ENCODE peak calls at places on chromosomes 6 and 20, in seven cellular contexts. One of them, this sample, is unnamed. For H3K9me3, the result is how much of the 10 kb centered on the place peaks cover.

GRCh38 chr6:159679091-159680077 is 13.7 kb downstream of the SOD2 start:
- DNase-seq in PC-9: no peak
- DNase-seq in left ventricle myocardium inferior: no peak
- DNase-seq in endodermal cell: no peak
- DNase-seq in GM23248: peak
- DNase-seq in ovary: no peak
- DNase-seq in IMR-90: peak
- DNase-seq in this sample: no peak

GRCh38 chr6:112694986-112695385 is 347.9 kb downstream of the RFPL4B start:
- DNase-seq in ovary: no peak
- DNase-seq in IMR-90: no peak
- DNase-seq in PC-9: no peak
- DNase-seq in left ventricle myocardium inferior: no peak
- DNase-seq in GM23248: no peak
- DNase-seq in endodermal cell: no peak
- DNase-seq in this sample: no peak

GRCh38 chr6:165308926-165309731 is at the start of gene C6orf118:
- DNase-seq in left ventricle myocardium inferior: peak
- DNase-seq in IMR-90: peak
- DNase-seq in endodermal cell: peak
- DNase-seq in GM23248: peak
- DNase-seq in ovary: peak
- DNase-seq in PC-9: no peak
- DNase-seq in this sample: no peak

GRCh38 chr6:169665289-169665688 is 36.5 kb downstream of the WDR27 start:
- DNase-seq in PC-9: no peak
- DNase-seq in ovary: no peak
- DNase-seq in GM23248: no peak
- DNase-seq in IMR-90: no peak
- DNase-seq in endodermal cell: no peak
- DNase-seq in left ventricle myocardium inferior: no peak
- DNase-seq in this sample: no peak

GRCh38 chr20:46913329-46914044 is 18.8 kb downstream of the EYA2 start:
- DNase-seq in GM23248: no peak
- DNase-seq in ovary: no peak
- DNase-seq in IMR-90: no peak
- DNase-seq in PC-9: no peak
- DNase-seq in left ventricle myocardium inferior: no peak
- DNase-seq in endodermal cell: no peak
- DNase-seq in this sample: no peak

GRCh38 chr20:8583209-8584106 is 451.4 kb downstream of the PLCB1 start:
- DNase-seq in GM23248: no peak
- DNase-seq in ovary: no peak
- DNase-seq in PC-9: no peak
- DNase-seq in endodermal cell: no peak
- DNase-seq in IMR-90: peak
- DNase-seq in left ventricle myocardium inferior: no peak
- DNase-seq in this sample: no peak

GRCh38 chr20:57713951-57714350 is 4.1 kb upstream of the PMEPA1 start:
- DNase-seq in GM23248: no peak
- DNase-seq in endodermal cell: no peak
- DNase-seq in left ventricle myocardium inferior: no peak
- DNase-seq in PC-9: no peak
- DNase-seq in IMR-90: no peak
- DNase-seq in ovary: no peak
- DNase-seq in this sample: no peak

GRCh38 chr6:163331245-163331644 is 83.3 kb upstream of the QKI start:
- DNase-seq in ovary: no peak
- DNase-seq in GM23248: no peak
- DNase-seq in PC-9: no peak
- DNase-seq in left ventricle myocardium inferior: no peak
- DNase-seq in endodermal cell: peak
- DNase-seq in IMR-90: no peak
- DNase-seq in this sample: no peak

GRCh38 chr6:16949696-16950095 is 152.2 kb upstream of the STMND1 start:
- DNase-seq in ovary: no peak
- DNase-seq in PC-9: no peak
- DNase-seq in IMR-90: no peak
- DNase-seq in endodermal cell: no peak
- DNase-seq in GM23248: peak
- DNase-seq in left ventricle myocardium inferior: no peak
- DNase-seq in this sample: no peak

GRCh38 chr6:31658983-31659648 is 1.5 kb downstream of the C6orf47 start:
- DNase-seq in ovary: no peak
- DNase-seq in PC-9: no peak
- DNase-seq in endodermal cell: no peak
- DNase-seq in IMR-90: no peak
- DNase-seq in left ventricle myocardium inferior: no peak
- DNase-seq in GM23248: no peak
- DNase-seq in this sample: no peak

GRCh38 chr6:145749632-145750031 is 14.3 kb upstream of the EPM2A start:
- DNase-seq in endodermal cell: no peak
- DNase-seq in IMR-90: peak
- DNase-seq in left ventricle myocardium inferior: no peak
- DNase-seq in GM23248: peak
- DNase-seq in PC-9: no peak
- DNase-seq in ovary: no peak
- DNase-seq in this sample: no peak

GRCh38 chr6:10463491-10464481 is 48.9 kb upstream of the TFAP2A start:
- DNase-seq in PC-9: peak
- DNase-seq in IMR-90: no peak
- DNase-seq in endodermal cell: peak
- DNase-seq in ovary: no peak
- DNase-seq in left ventricle myocardium inferior: no peak
- DNase-seq in GM23248: no peak
- DNase-seq in this sample: no peak

GRCh38 chr6:133956413-133957049 is 3.5 kb downstream of the TBPL1 start:
- DNase-seq in endodermal cell: no peak
- DNase-seq in IMR-90: no peak
- DNase-seq in GM23248: no peak
- DNase-seq in left ventricle myocardium inferior: no peak
- DNase-seq in PC-9: no peak
- DNase-seq in ovary: no peak
- DNase-seq in this sample: no peak

GRCh38 chr6:79143320-79143898 is 65.4 kb upstream of the PHIP start:
- DNase-seq in GM23248: no peak
- DNase-seq in endodermal cell: no peak
- DNase-seq in left ventricle myocardium inferior: no peak
- DNase-seq in ovary: no peak
- DNase-seq in PC-9: no peak
- DNase-seq in IMR-90: no peak
- DNase-seq in this sample: no peak

GRCh38 chr6:54193560-54193959 is 82.3 kb downstream of the MLIP start:
- DNase-seq in left ventricle myocardium inferior: no peak
- DNase-seq in PC-9: no peak
- DNase-seq in IMR-90: no peak
- DNase-seq in GM23248: no peak
- DNase-seq in endodermal cell: no peak
- DNase-seq in ovary: no peak
- DNase-seq in this sample: no peak

GRCh38 chr6:20811112-20811746 is 277.0 kb downstream of the CDKAL1 start:
- DNase-seq in GM23248: peak
- DNase-seq in left ventricle myocardium inferior: no peak
- DNase-seq in endodermal cell: peak
- DNase-seq in ovary: no peak
- DNase-seq in PC-9: peak
- DNase-seq in IMR-90: peak
- DNase-seq in this sample: no peak

GRCh38 chr6:128036808-128037570 is 136.1 kb upstream of the THEMIS start:
- DNase-seq in left ventricle myocardium inferior: no peak
- DNase-seq in GM23248: peak
- DNase-seq in endodermal cell: no peak
- DNase-seq in IMR-90: no peak
- DNase-seq in PC-9: no peak
- DNase-seq in ovary: no peak
- DNase-seq in this sample: no peak

GRCh38 chr6:39357998-39358686 is 35.6 kb upstream of the KCNK16 start:
- DNase-seq in GM23248: peak
- DNase-seq in left ventricle myocardium inferior: no peak
- DNase-seq in IMR-90: peak
- DNase-seq in ovary: peak
- DNase-seq in PC-9: no peak
- DNase-seq in endodermal cell: no peak
- DNase-seq in this sample: no peak

GRCh38 chr20:63962426-63963347 is 6.5 kb upstream of the UCKL1 start:
- DNase-seq in PC-9: no peak
- DNase-seq in left ventricle myocardium inferior: peak
- DNase-seq in GM23248: no peak
- DNase-seq in ovary: peak
- DNase-seq in endodermal cell: no peak
- DNase-seq in IMR-90: no peak
- DNase-seq in this sample: no peak

GRCh38 chr20:63963348-63963741 is 6.4 kb downstream of the ZNF512B start:
- DNase-seq in PC-9: no peak
- DNase-seq in left ventricle myocardium inferior: peak
- DNase-seq in GM23248: no peak
- DNase-seq in ovary: peak
- DNase-seq in endodermal cell: no peak
- DNase-seq in IMR-90: no peak
- DNase-seq in this sample: no peak

GRCh38 chr20:63963784-63964301 is 5.9 kb downstream of the ZNF512B start:
- DNase-seq in GM23248: no peak
- DNase-seq in PC-9: no peak
- DNase-seq in ovary: peak
- DNase-seq in endodermal cell: no peak
- DNase-seq in left ventricle myocardium inferior: peak
- DNase-seq in IMR-90: no peak
- DNase-seq in this sample: no peak

GRCh38 chr20:63966172-63966943 is 3.4 kb downstream of the ZNF512B start:
- DNase-seq in ovary: peak
- DNase-seq in endodermal cell: peak
- DNase-seq in IMR-90: no peak
- DNase-seq in PC-9: no peak
- DNase-seq in GM23248: no peak
- DNase-seq in left ventricle myocardium inferior: no peak
- DNase-seq in this sample: no peak

GRCh38 chr20:63964412-63964811 is 5.3 kb downstream of the ZNF512B start:
- DNase-seq in IMR-90: no peak
- DNase-seq in GM23248: no peak
- DNase-seq in ovary: peak
- DNase-seq in PC-9: no peak
- DNase-seq in endodermal cell: no peak
- DNase-seq in left ventricle myocardium inferior: peak
- DNase-seq in this sample: no peak
- H3K9me3 ChIP-seq in IMR-90: under half
- H3K9me3 ChIP-seq in GM23248: under half
- H3K9me3 ChIP-seq in ovary: under half
- H3K9me3 ChIP-seq in PC-9: under half
- H3K9me3 ChIP-seq in endodermal cell: under half
- H3K9me3 ChIP-seq in left ventricle myocardium inferior: under half
- H3K9me3 ChIP-seq in this sample: under half

DNA sequence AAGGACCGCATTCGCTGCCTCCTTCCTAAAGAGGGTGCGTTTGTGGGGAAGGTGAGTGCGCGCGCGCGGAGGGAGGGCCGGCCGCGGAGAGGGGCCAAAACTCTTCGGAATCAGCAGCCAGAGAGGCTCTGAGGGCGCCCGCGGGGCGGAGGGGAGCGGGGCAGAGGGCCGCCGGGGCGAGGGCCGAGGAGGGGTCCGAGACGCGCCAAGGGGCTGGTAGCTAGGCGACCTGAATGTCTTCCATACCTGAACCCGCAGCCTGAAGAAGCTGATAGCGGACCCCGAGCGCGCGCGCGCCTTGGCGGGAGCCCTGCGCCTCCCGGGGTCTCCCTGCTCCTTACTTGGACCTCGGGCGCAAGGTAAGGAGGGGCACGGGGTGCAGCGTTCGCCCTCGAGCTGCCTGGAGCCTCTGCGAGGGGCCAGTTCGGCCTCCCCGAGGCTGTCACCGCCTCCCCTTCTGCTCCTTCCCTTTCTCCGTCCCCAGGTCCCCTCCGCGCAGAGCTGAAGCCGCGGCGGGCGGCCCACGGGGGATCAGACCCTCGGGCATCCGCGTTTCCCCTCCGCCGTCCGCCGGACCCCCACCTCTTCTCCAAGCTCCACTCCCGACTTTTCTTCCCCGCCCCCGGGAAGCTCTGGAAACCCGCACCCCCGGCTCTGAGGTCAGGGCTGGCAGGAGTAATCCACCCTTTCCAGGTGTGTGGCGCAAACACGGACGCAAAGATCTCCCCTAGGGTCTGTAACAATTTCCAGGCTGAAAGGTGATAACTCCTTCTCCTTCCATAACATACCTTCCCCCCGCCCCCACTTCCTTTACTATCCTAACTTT is 13.1 kb upstream of the DEK start:
- DNase-seq in GM23248: peak
- DNase-seq in ovary: no peak
- DNase-seq in endodermal cell: peak
- DNase-seq in left ventricle myocardium inferior: no peak
- DNase-seq in IMR-90: no peak
- DNase-seq in PC-9: no peak
- DNase-seq in this sample: no peak
- H3K4me3 ChIP-seq in GM23248: peak
- H3K4me3 ChIP-seq in ovary: no peak
- H3K4me3 ChIP-seq in endodermal cell: peak
- H3K4me3 ChIP-seq in left ventricle myocardium inferior: peak
- H3K4me3 ChIP-seq in IMR-90: peak
- H3K4me3 ChIP-seq in PC-9: no peak
- H3K4me3 ChIP-seq in this sample: peak

GRCh38 chr6:35015996-35016395 is 125.1 kb downstream of the TCP11 start:
- DNase-seq in PC-9: no peak
- DNase-seq in endodermal cell: no peak
- DNase-seq in GM23248: peak
- DNase-seq in ovary: no peak
- DNase-seq in IMR-90: peak
- DNase-seq in left ventricle myocardium inferior: no peak
- DNase-seq in this sample: no peak
- H3K9me3 ChIP-seq in PC-9: under half
- H3K9me3 ChIP-seq in endodermal cell: under half
- H3K9me3 ChIP-seq in GM23248: under half
- H3K9me3 ChIP-seq in ovary: under half
- H3K9me3 ChIP-seq in IMR-90: under half
- H3K9me3 ChIP-seq in left ventricle myocardium inferior: under half
- H3K9me3 ChIP-seq in this sample: under half

DNA sequence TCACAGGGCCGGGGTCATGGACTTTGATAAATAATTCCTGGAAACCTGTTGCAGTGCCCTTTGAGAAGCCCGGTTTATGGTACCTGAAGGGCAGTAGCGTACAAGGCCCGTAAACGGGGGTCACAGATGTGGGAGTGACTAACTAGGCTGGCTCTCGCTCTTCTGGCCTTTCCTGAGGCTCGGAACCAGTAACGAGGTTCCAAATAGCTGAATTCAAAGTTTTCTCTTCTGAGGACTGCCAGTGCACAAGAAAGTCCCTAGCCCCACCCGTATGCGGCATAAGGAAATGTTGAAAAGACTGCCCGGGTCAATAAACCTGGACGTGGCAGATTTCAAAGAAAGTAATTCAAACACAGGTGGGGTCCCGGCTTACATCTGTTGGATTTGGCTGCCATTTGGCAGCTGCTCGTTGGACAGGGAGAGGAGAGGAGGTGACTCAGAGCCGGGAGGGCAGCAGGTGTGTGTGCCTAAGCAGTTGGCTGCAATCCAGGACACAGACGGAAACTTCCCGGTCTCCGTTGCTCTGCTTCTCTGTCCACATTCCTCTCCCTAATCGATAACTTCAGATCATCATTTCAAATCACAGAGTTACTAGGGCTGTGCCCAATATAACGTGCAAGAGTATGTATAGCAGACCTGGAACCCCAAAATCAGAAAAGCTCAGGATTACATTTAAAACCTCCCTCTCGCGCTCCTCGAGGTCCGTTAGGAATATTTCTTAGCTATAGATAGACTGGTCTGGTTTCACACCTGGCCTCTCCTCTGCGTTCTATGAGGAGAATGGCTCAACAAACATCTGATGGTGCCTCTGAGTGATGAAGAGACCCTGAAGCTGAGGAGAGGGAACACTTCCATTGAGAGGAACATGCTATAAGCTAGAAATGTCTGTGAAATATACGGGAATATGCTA is 804 bp upstream of the GMDS start:
- DNase-seq in endodermal cell: peak
- DNase-seq in PC-9: peak
- DNase-seq in IMR-90: peak
- DNase-seq in GM23248: peak
- DNase-seq in ovary: peak
- DNase-seq in left ventricle myocardium inferior: peak
- DNase-seq in this sample: peak
- H3K4me3 ChIP-seq in endodermal cell: peak
- H3K4me3 ChIP-seq in PC-9: peak
- H3K4me3 ChIP-seq in IMR-90: peak
- H3K4me3 ChIP-seq in GM23248: peak
- H3K4me3 ChIP-seq in ovary: peak
- H3K4me3 ChIP-seq in left ventricle myocardium inferior: peak
- H3K4me3 ChIP-seq in this sample: peak